ENCODE peak calls at places on chromosomes 4 and X, in nine cellular contexts. A is uterus, P is cardiac muscle cell, X is astrocyte, D is ovary, J is upper lobe of right lung, S is tibial nerve, K is body of pancreas, E is neural progenitor cell. W is an unnamed sample.

GRCh38 chr4:140302151-140302859 is 71.1 kb upstream of the SCOC start:
- DNase-seq in P (no peak), J (no peak), D (no peak), S (no peak), X (no peak), A (no peak), E (no peak), K (no peak), W (no peak)

GRCh38 chrX:54178100-54178940 is 4.7 kb downstream of the FAM120C start:
- DNase-seq in E (no peak), S (no peak), X (peak), K (no peak), D (no peak), A (no peak), J (no peak), P (no peak), W (no peak)

GRCh38 chrX:74925210-74926088 is at the start of gene NEXMIF:
- DNase-seq in J (no peak), P (peak), K (no peak), A (peak), E (peak), X (peak), S (no peak), D (no peak), W (peak)

GRCh38 chr4:157013656-157014055 is 42.1 kb upstream of the PDGFC start:
- DNase-seq in X (peak), K (no peak), D (no peak), A (no peak), E (no peak), P (no peak), J (no peak), S (no peak), W (no peak)

GRCh38 chrX:121987163-121987562 is 939.8 kb downstream of the GLUD2 start:
- DNase-seq in E (no peak), A (no peak), P (no peak), X (peak), S (no peak), K (no peak), D (no peak), J (no peak), W (no peak)

GRCh38 chr4:115187136-115187535 is 73.7 kb upstream of the NDST4 start:
- DNase-seq in K (no peak), S (no peak), A (no peak), J (no peak), X (peak), E (no peak), D (no peak), P (no peak), W (no peak)

GRCh38 chr4:28469886-28470285 is 1609.2 kb downstream of the STIM2 start:
- DNase-seq in J (no peak), P (no peak), S (no peak), X (no peak), A (no peak), K (no peak), E (no peak), D (no peak), W (no peak)

GRCh38 chr4:29405151-29405550 is 1315.0 kb upstream of the PCDH7 start:
- DNase-seq in X (no peak), S (no peak), K (no peak), E (no peak), A (no peak), P (no peak), J (no peak), D (no peak), W (no peak)

GRCh38 chr4:170589597-170590191 is 499.9 kb upstream of the AADAT start:
- DNase-seq in K (no peak), D (no peak), S (no peak), E (peak), A (no peak), X (peak), P (peak), J (no peak), W (peak)

GRCh38 chr4:157722146-157722545 is 450.7 kb downstream of the GASK1B start:
- DNase-seq in A (no peak), K (no peak), D (no peak), X (no peak), J (no peak), S (no peak), P (no peak), E (no peak), W (no peak)

GRCh38 chr4:182143086-182143821 is 99.9 kb upstream of the TENM3 start:
- DNase-seq in A (no peak), X (peak), P (peak), E (peak), S (no peak), D (no peak), J (no peak), K (no peak), W (no peak)

GRCh38 chr4:182144621-182145359 is 98.4 kb upstream of the TENM3 start:
- DNase-seq in E (peak), S (no peak), X (no peak), A (peak), K (no peak), D (peak), P (peak), J (no peak), W (no peak)

GRCh38 chr4:182142146-182143085 is 100.8 kb upstream of the TENM3 start:
- DNase-seq in P (peak), E (peak), J (no peak), S (no peak), A (peak), K (no peak), X (peak), D (peak), W (no peak)

GRCh38 chr4:182145360-182145905 is 97.8 kb upstream of the TENM3 start:
- DNase-seq in X (peak), K (no peak), E (peak), P (no peak), D (no peak), A (no peak), S (no peak), J (no peak), W (no peak)

DNA sequence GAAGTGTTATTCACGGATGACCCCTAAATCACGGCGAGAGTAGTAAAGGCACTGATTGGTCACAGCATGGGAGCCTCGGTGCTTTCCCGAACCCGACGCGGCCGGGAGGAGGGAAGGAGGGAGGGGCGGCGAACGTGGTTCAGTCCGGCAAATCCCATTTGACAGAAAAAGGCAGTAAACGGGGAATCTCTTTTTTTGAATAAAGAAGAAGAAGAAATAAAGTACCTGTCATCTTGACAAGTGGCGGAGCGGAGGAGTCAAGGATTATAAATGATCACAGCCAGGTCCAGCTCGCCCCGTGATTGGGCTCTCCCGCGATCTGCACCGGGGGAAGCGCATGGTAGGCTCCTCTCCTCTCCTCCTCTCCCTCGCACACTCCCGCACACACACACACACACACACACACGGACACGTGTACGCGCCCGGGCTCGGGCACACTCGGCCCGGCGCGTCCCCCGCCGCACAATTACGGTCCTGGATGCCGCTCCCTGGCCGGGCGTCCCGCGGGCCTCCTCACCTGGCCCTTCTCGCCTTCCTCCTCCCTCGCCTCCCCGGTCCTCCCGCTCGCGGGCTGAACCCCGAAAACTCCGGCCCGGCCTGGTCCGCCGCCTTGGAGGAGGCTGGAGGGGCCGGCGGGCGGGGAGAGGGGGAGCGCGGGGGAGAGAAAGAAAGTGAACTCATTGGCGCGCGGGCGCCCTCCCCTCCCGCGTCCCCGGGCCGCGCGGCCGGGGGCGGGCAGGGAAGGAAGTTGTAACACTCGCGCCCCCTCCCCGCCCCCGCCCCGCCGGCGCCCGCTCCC is 99.2 kb upstream of the TENM3 start:
- DNase-seq in A (peak), J (peak), D (peak), P (peak), S (no peak), E (peak), K (no peak), X (peak), W (no peak)
- H3K27ac ChIP-seq in A (peak), J (no peak), D (no peak), P (no peak), S (peak), E (peak), K (no peak), X (peak), W (no peak)

DNA sequence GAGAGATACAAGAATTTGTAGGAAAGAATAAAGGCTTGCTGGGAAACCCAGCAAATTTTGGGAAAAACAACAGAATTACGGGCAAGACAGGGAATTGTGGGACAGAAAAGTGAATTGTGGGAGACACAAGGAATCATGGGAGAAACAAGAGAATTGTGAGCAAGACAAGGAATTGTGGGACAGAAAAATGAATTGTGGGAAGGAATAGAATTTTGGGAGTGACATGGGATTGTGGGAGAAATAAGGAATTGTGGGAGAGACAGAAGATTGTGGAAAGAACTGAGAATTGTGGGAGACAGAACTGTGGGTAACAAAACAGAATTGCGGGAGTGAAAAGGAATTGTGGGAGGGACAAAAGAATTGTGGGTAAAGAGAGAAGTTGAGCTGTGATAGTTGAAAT is 1.2 kb upstream of the HCCS start:
- DNase-seq in A (no peak), X (no peak), E (no peak), K (no peak), J (no peak), S (no peak), P (no peak), D (no peak), W (no peak)
- H3K4me3 ChIP-seq in A (no peak), X (no peak), E (no peak), K (no peak), J (no peak), S (no peak), P (no peak), D (no peak), W (no peak)

DNA sequence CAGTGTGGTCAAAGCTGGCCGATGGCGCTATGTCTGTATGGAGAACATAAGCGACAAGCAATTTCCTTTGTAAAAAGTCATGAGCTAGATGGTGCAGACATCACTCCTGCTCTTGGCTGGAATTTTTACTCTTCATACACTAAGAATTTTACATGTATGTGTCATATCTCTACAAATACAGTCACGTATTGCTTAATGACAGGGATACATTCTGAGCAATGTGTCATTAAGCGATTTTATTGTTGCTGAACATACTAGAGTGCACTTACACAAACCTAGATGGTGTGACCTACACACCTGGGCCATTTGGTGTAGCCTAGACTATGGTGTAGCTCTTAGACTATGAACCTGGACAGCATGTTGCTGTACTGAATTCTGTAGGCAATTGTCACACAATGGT is 185.4 kb downstream of the SOWAHB start:
- DNase-seq in S (no peak), K (no peak), A (no peak), P (no peak), D (no peak), J (no peak), E (no peak), X (no peak), W (no peak)
- H3K27ac ChIP-seq in S (no peak), K (no peak), A (no peak), P (no peak), D (no peak), J (no peak), E (no peak), X (no peak), W (no peak)

GRCh38 chr4:89836031-89836777 is 757 bp downstream of the SNCA start:
- DNase-seq in D (peak), J (peak), A (peak), E (peak), K (no peak), P (peak), X (no peak), S (no peak), W (no peak)
- H3K4me3 ChIP-seq in D (peak), J (peak), A (peak), E (peak), K (no peak), P (peak), X (peak), S (peak), W (no peak)

DNA sequence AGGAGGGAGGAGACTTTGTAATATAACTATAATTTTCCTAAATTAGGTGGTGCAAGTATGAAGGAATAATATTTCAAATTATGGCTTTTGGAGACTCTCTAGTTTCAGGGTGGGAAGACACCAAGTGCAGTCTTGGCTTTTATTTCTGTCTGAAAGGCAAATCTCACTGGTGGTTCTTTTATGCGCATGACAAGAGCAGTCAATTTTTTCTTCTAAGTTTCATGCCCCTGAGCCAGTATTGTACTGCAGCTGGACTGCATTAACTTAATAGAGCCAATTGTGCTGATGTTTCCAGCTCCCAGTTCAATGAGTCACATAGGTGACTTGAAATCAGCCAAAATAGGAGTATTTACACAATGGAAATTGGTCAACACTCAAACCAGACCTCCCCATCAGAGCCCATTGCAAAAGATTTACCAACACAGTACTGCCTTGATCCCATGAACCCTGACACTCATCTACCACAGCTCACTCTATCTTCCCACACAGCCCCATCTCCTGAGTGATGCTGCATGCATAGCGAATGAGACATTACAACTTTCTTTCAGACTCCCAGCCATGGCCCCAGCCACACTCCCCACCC is 100.3 kb upstream of the GUCY1A1 start:
- DNase-seq in K (no peak), S (no peak), J (no peak), D (no peak), E (no peak), X (no peak), P (no peak), A (no peak), W (no peak)
- H3K27ac ChIP-seq in K (no peak), S (no peak), J (no peak), D (no peak), E (no peak), X (no peak), P (no peak), A (no peak), W (no peak)

GRCh38 chrX:88136328-88136727 is 610.7 kb upstream of the CPXCR1 start:
- DNase-seq in S (no peak), E (no peak), K (no peak), A (no peak), X (no peak), J (no peak), P (peak), D (no peak), W (no peak)
- H3K4me3 ChIP-seq in S (no peak), E (no peak), K (no peak), A (no peak), X (no peak), J (no peak), P (no peak), D (no peak), W (no peak)